ENCODE peak calls at places on chromosome 10, in four cellular contexts. L is iPS DF 19.7, J is choroid plexus epithelial cell, T is HCT116. P is an unnamed sample.

GRCh38 chr10:98030093-98030821 is at the start of gene CRTAC1:
- DNase-seq in L (no peak), J (no peak), T (no peak), P (no peak)

GRCh38 chr10:121696854-121697253 is 98.6 kb upstream of the FGFR2 start:
- DNase-seq in L (peak; percentile 35), J (no peak), T (peak; percentile 55), P (no peak)

GRCh38 chr10:46250898-46251856 is 35.6 kb upstream of the ANTXRL start:
- DNase-seq in L (no peak), J (no peak), T (no peak), P (no peak)

GRCh38 chr10:44765299-44765698 is 145.8 kb upstream of the TMEM72 start:
- DNase-seq in L (no peak), J (no peak), T (no peak), P (no peak)

GRCh38 chr10:43453266-43453831 is 16.4 kb downstream of the ZNF487 start:
- DNase-seq in L (no peak), J (no peak), T (no peak), P (no peak)

GRCh38 chr10:75444781-75445386 is 13.5 kb downstream of the LRMDA start:
- DNase-seq in L (no peak), J (no peak), T (no peak), P (no peak)

GRCh38 chr10:25797888-25798429 is 136.1 kb upstream of the MYO3A start:
- DNase-seq in L (no peak), J (no peak), T (no peak), P (no peak)

GRCh38 chr10:6108631-6109443 is 20.0 kb downstream of the RBM17 start:
- DNase-seq in L (peak; percentile 83), J (peak; percentile 65), T (peak; percentile 13), P (peak; percentile 20)

GRCh38 chr10:118851062-118852035 is 96.6 kb upstream of the CACUL1 start:
- DNase-seq in L (no peak), J (no peak), T (no peak), P (no peak)

GRCh38 chr10:95756061-95756751 is at the start of gene ENTPD1:
- DNase-seq in L (no peak), J (peak; percentile 73), T (no peak), P (no peak)

GRCh38 chr10:127935115-127935561 is 28.2 kb downstream of the PTPRE start:
- DNase-seq in L (no peak), J (no peak), T (no peak), P (no peak)

GRCh38 chr10:71213127-71213616 is 802 bp downstream of the UNC5B start:
- DNase-seq in L (no peak), J (peak; percentile 91), T (peak; percentile 36), P (no peak)

GRCh38 chr10:77637474-77637985 is at the start of gene KCNMA1:
- DNase-seq in L (no peak), J (no peak), T (no peak), P (no peak)

GRCh38 chr10:78408671-78409472 is 375.2 kb downstream of the RPS24 start:
- DNase-seq in L (peak; percentile 17), J (no peak), T (no peak), P (no peak)

GRCh38 chr10:133487085-133487484 is 33.3 kb downstream of the SCART1 start:
- DNase-seq in L (no peak), J (no peak), T (no peak), P (no peak)

GRCh38 chr10:35074266-35074665 is 15.9 kb downstream of the CUL2 start:
- DNase-seq in L (no peak), J (peak; percentile 24), T (no peak), P (no peak)

GRCh38 chr10:63005246-63005645 is 127.9 kb upstream of the NRBF2 start:
- DNase-seq in L (no peak), J (peak; percentile 50), T (no peak), P (no peak)

P was measured in Panc1.